ENCODE peak calls at places on chromosomes 4 and X, in ten cellular contexts. H, Z, Y, W, A, B, V, P, S and J are unnamed samples.
A peak's percentile ranks its signal among the peaks of the same experiment; 100 is the strongest.

GRCh38 chr4:14064969-14065368 is 437.4 kb upstream of the BOD1L1 start:
- DNase-seq in H (no peak), V (no peak), Z (no peak), W (no peak), Y (no peak), P (no peak), A (no peak), S (no peak), B (no peak), J (no peak)

GRCh38 chr4:3706111-3706511 is 60.1 kb upstream of the ADRA2C start:
- DNase-seq in A (no peak), Y (no peak), Z (no peak), W (no peak), H (no peak), B (no peak), P (no peak), S (no peak), V (no peak), J (no peak)

GRCh38 chrX:90617710-90618325 is 696.1 kb downstream of the TGIF2LX start:
- DNase-seq in W (no peak), H (no peak), V (no peak), P (no peak), Y (no peak), S (no peak), B (no peak), A (no peak), Z (no peak), J (no peak)

GRCh38 chr4:20248155-20248558 is 3.5 kb upstream of the SLIT2 start:
- DNase-seq in P (peak; percentile 16), A (no peak), H (peak; percentile 82), W (peak; percentile 60), V (peak; percentile 17), B (peak; percentile 36), Z (peak; percentile 82), S (no peak), Y (no peak), J (no peak)

GRCh38 chrX:56564921-56565861 is 1.8 kb downstream of the UBQLN2 start:
- DNase-seq in Z (peak; percentile 10), W (peak; percentile 7), Y (peak; percentile 1), H (no peak), B (peak; percentile 6), P (no peak), A (no peak), V (no peak), S (peak; percentile 3), J (no peak)

GRCh38 chr4:138090145-138090917 is 151.8 kb downstream of the SLC7A11 start:
- DNase-seq in Y (peak; percentile 18), A (peak; percentile 48), Z (peak; percentile 86), H (peak; percentile 87), V (peak; percentile 56), S (no peak), W (peak; percentile 67), P (peak; percentile 42), B (peak; percentile 70), J (peak; percentile 46)

GRCh38 chrX:39439910-39440733 is 638.9 kb downstream of the MID1IP1 start:
- DNase-seq in Y (no peak), V (no peak), P (no peak), Z (no peak), S (peak; percentile 17), H (no peak), W (no peak), B (no peak), A (no peak), J (no peak)

GRCh38 chr4:71125137-71125536 is 131.7 kb downstream of the DCK start:
- DNase-seq in Z (no peak), S (no peak), W (no peak), H (no peak), P (no peak), V (no peak), Y (no peak), A (no peak), B (no peak), J (no peak)

GRCh38 chr4:159101983-159102622 is 776 bp upstream of the RAPGEF2 start:
- DNase-seq in A (no peak), H (no peak), W (peak; percentile 40), V (no peak), P (no peak), Y (no peak), Z (peak; percentile 17), S (no peak), B (no peak), J (no peak)

GRCh38 chrX:18983711-18984380 is at the start of gene PHKA2:
- DNase-seq in Y (peak; percentile 35), P (peak; percentile 58), S (no peak), W (peak; percentile 65), H (no peak), V (peak; percentile 28), Z (no peak), B (peak; percentile 55), A (peak; percentile 47), J (peak; percentile 58)

GRCh38 chr4:156673483-156673882 is 298.1 kb downstream of the PDGFC start:
- DNase-seq in B (no peak), S (no peak), A (no peak), Y (no peak), P (peak; percentile 19), H (peak; percentile 15), W (no peak), Z (peak; percentile 68), V (no peak), J (no peak)

GRCh38 chr4:8391972-8392371 is 48.6 kb downstream of the ACOX3 start:
- DNase-seq in S (no peak), B (no peak), V (no peak), Z (peak; percentile 72), Y (no peak), H (peak; percentile 82), A (peak; percentile 81), W (no peak), P (peak; percentile 60), J (no peak)

GRCh38 chr4:81215219-81215892 is at the start of gene PRKG2:
- DNase-seq in Y (no peak), V (no peak), Z (no peak), P (peak; percentile 9), S (peak; percentile 1), A (no peak), W (peak; percentile 42), H (peak; percentile 11), B (no peak), J (peak; percentile 27)

GRCh38 chrX:113675278-113675677 is 834.6 kb upstream of the AMOT start:
- DNase-seq in Z (no peak), S (no peak), H (no peak), W (no peak), V (no peak), Y (no peak), P (no peak), A (no peak), B (no peak), J (no peak)

GRCh38 chrX:40933132-40934078 is 151.8 kb upstream of the USP9X start:
- DNase-seq in A (no peak), S (peak; percentile 24), B (peak; percentile 95), Y (no peak), P (peak; percentile 35), V (no peak), W (peak; percentile 12), Z (peak; percentile 86), H (peak; percentile 61), J (no peak)